ENCODE peak calls at places on chromosomes 12 and 14, in six cellular contexts. One of them, this sample, is unnamed.

GRCh38 chr12:40222247-40222646 is 2.5 kb upstream of the LRRK2 start:
- DNase-seq in GM18507: no peak
- DNase-seq in activated CD4-positive, CD25-positive, alpha-beta regulatory T cell treated with anti-CD3 and anti-CD28 coated beads, Interleukin-2, amount 50 U/mL, for 16 hours: no peak
- DNase-seq in NCI-H1105: no peak
- DNase-seq in upper lobe of left lung: no peak
- DNase-seq in COR-L47: no peak
- DNase-seq in this sample: no peak

GRCh38 chr14:50657753-50658152 is 10.4 kb downstream of the SAV1 start:
- DNase-seq in GM18507: no peak
- DNase-seq in activated CD4-positive, CD25-positive, alpha-beta regulatory T cell treated with anti-CD3 and anti-CD28 coated beads, Interleukin-2, amount 50 U/mL, for 16 hours: no peak
- DNase-seq in NCI-H1105: no peak
- DNase-seq in upper lobe of left lung: no peak
- DNase-seq in COR-L47: no peak
- DNase-seq in this sample: no peak

GRCh38 chr12:88562846-88563582 is 17.3 kb downstream of the KITLG start:
- DNase-seq in GM18507: no peak
- DNase-seq in activated CD4-positive, CD25-positive, alpha-beta regulatory T cell treated with anti-CD3 and anti-CD28 coated beads, Interleukin-2, amount 50 U/mL, for 16 hours: no peak
- DNase-seq in NCI-H1105: no peak
- DNase-seq in upper lobe of left lung: no peak
- DNase-seq in COR-L47: no peak
- DNase-seq in this sample: no peak

GRCh38 chr12:45644521-45644920 is 85.0 kb upstream of the ARID2 start:
- DNase-seq in GM18507: no peak
- DNase-seq in activated CD4-positive, CD25-positive, alpha-beta regulatory T cell treated with anti-CD3 and anti-CD28 coated beads, Interleukin-2, amount 50 U/mL, for 16 hours: no peak
- DNase-seq in NCI-H1105: no peak
- DNase-seq in upper lobe of left lung: peak
- DNase-seq in COR-L47: no peak
- DNase-seq in this sample: no peak

GRCh38 chr12:15633201-15633600 is 156.0 kb downstream of the EPS8 start:
- DNase-seq in GM18507: no peak
- DNase-seq in activated CD4-positive, CD25-positive, alpha-beta regulatory T cell treated with anti-CD3 and anti-CD28 coated beads, Interleukin-2, amount 50 U/mL, for 16 hours: no peak
- DNase-seq in NCI-H1105: no peak
- DNase-seq in upper lobe of left lung: no peak
- DNase-seq in COR-L47: no peak
- DNase-seq in this sample: no peak

GRCh38 chr14:101525646-101526527 is 35.4 kb upstream of the DIO3 start:
- DNase-seq in GM18507: no peak
- DNase-seq in activated CD4-positive, CD25-positive, alpha-beta regulatory T cell treated with anti-CD3 and anti-CD28 coated beads, Interleukin-2, amount 50 U/mL, for 16 hours: no peak
- DNase-seq in NCI-H1105: peak
- DNase-seq in upper lobe of left lung: no peak
- DNase-seq in COR-L47: no peak
- DNase-seq in this sample: peak

GRCh38 chr12:131673519-131674265 is 37.2 kb upstream of the SFSWAP start:
- DNase-seq in GM18507: no peak
- DNase-seq in activated CD4-positive, CD25-positive, alpha-beta regulatory T cell treated with anti-CD3 and anti-CD28 coated beads, Interleukin-2, amount 50 U/mL, for 16 hours: no peak
- DNase-seq in NCI-H1105: no peak
- DNase-seq in upper lobe of left lung: no peak
- DNase-seq in COR-L47: no peak
- DNase-seq in this sample: no peak

GRCh38 chr14:55130194-55130550 is 1.1 kb downstream of the LGALS3 start:
- DNase-seq in GM18507: no peak
- DNase-seq in activated CD4-positive, CD25-positive, alpha-beta regulatory T cell treated with anti-CD3 and anti-CD28 coated beads, Interleukin-2, amount 50 U/mL, for 16 hours: no peak
- DNase-seq in NCI-H1105: no peak
- DNase-seq in upper lobe of left lung: no peak
- DNase-seq in COR-L47: no peak
- DNase-seq in this sample: no peak

GRCh38 chr14:89279649-89280232 is 137.3 kb downstream of the FOXN3 start:
- DNase-seq in GM18507: no peak
- DNase-seq in activated CD4-positive, CD25-positive, alpha-beta regulatory T cell treated with anti-CD3 and anti-CD28 coated beads, Interleukin-2, amount 50 U/mL, for 16 hours: no peak
- DNase-seq in NCI-H1105: no peak
- DNase-seq in upper lobe of left lung: no peak
- DNase-seq in COR-L47: no peak
- DNase-seq in this sample: no peak

GRCh38 chr12:32535260-32535999 is 136.1 kb downstream of the FGD4 start:
- DNase-seq in GM18507: no peak
- DNase-seq in activated CD4-positive, CD25-positive, alpha-beta regulatory T cell treated with anti-CD3 and anti-CD28 coated beads, Interleukin-2, amount 50 U/mL, for 16 hours: no peak
- DNase-seq in NCI-H1105: peak
- DNase-seq in upper lobe of left lung: peak
- DNase-seq in COR-L47: peak
- DNase-seq in this sample: peak

GRCh38 chr14:74239848-74240793 is 872 bp downstream of the VSX2 start:
- DNase-seq in GM18507: no peak
- DNase-seq in activated CD4-positive, CD25-positive, alpha-beta regulatory T cell treated with anti-CD3 and anti-CD28 coated beads, Interleukin-2, amount 50 U/mL, for 16 hours: no peak
- DNase-seq in NCI-H1105: no peak
- DNase-seq in upper lobe of left lung: no peak
- DNase-seq in COR-L47: no peak
- DNase-seq in this sample: no peak

GRCh38 chr12:96193725-96194571 is at the start of gene ELK3:
- DNase-seq in GM18507: peak
- DNase-seq in activated CD4-positive, CD25-positive, alpha-beta regulatory T cell treated with anti-CD3 and anti-CD28 coated beads, Interleukin-2, amount 50 U/mL, for 16 hours: no peak
- DNase-seq in NCI-H1105: peak
- DNase-seq in upper lobe of left lung: peak
- DNase-seq in COR-L47: peak
- DNase-seq in this sample: peak

GRCh38 chr12:9331218-9331626 is 123.0 kb upstream of the PZP start:
- DNase-seq in GM18507: peak
- DNase-seq in activated CD4-positive, CD25-positive, alpha-beta regulatory T cell treated with anti-CD3 and anti-CD28 coated beads, Interleukin-2, amount 50 U/mL, for 16 hours: peak
- DNase-seq in NCI-H1105: no peak
- DNase-seq in upper lobe of left lung: peak
- DNase-seq in COR-L47: no peak
- DNase-seq in this sample: peak

GRCh38 chr14:32018391-32019092 is 58.6 kb upstream of the ARHGAP5 start:
- DNase-seq in GM18507: no peak
- DNase-seq in activated CD4-positive, CD25-positive, alpha-beta regulatory T cell treated with anti-CD3 and anti-CD28 coated beads, Interleukin-2, amount 50 U/mL, for 16 hours: no peak
- DNase-seq in NCI-H1105: no peak
- DNase-seq in upper lobe of left lung: no peak
- DNase-seq in COR-L47: no peak
- DNase-seq in this sample: no peak

GRCh38 chr12:47715877-47716548 is 9.3 kb downstream of the ENDOU start:
- DNase-seq in GM18507: no peak
- DNase-seq in activated CD4-positive, CD25-positive, alpha-beta regulatory T cell treated with anti-CD3 and anti-CD28 coated beads, Interleukin-2, amount 50 U/mL, for 16 hours: no peak
- DNase-seq in NCI-H1105: no peak
- DNase-seq in upper lobe of left lung: no peak
- DNase-seq in COR-L47: no peak
- DNase-seq in this sample: no peak

GRCh38 chr12:59780605-59781135 is 184.8 kb downstream of the SLC16A7 start:
- DNase-seq in GM18507: no peak
- DNase-seq in activated CD4-positive, CD25-positive, alpha-beta regulatory T cell treated with anti-CD3 and anti-CD28 coated beads, Interleukin-2, amount 50 U/mL, for 16 hours: no peak
- DNase-seq in NCI-H1105: no peak
- DNase-seq in upper lobe of left lung: no peak
- DNase-seq in COR-L47: no peak
- DNase-seq in this sample: peak

GRCh38 chr12:26126340-26127284 is 1.8 kb upstream of the BHLHE41 start:
- DNase-seq in GM18507: no peak
- DNase-seq in activated CD4-positive, CD25-positive, alpha-beta regulatory T cell treated with anti-CD3 and anti-CD28 coated beads, Interleukin-2, amount 50 U/mL, for 16 hours: no peak
- DNase-seq in NCI-H1105: peak
- DNase-seq in upper lobe of left lung: peak
- DNase-seq in COR-L47: no peak
- DNase-seq in this sample: no peak

GRCh38 chr12:107894589-107894988 is 120.1 kb downstream of the ASCL4 start:
- DNase-seq in GM18507: no peak
- DNase-seq in activated CD4-positive, CD25-positive, alpha-beta regulatory T cell treated with anti-CD3 and anti-CD28 coated beads, Interleukin-2, amount 50 U/mL, for 16 hours: no peak
- DNase-seq in NCI-H1105: no peak
- DNase-seq in upper lobe of left lung: no peak
- DNase-seq in COR-L47: no peak
- DNase-seq in this sample: no peak

GRCh38 chr14:95456281-95456680 is 60.2 kb downstream of the SYNE3 start:
- DNase-seq in GM18507: no peak
- DNase-seq in activated CD4-positive, CD25-positive, alpha-beta regulatory T cell treated with anti-CD3 and anti-CD28 coated beads, Interleukin-2, amount 50 U/mL, for 16 hours: no peak
- DNase-seq in NCI-H1105: no peak
- DNase-seq in upper lobe of left lung: no peak
- DNase-seq in COR-L47: no peak
- DNase-seq in this sample: no peak

GRCh38 chr14:73755434-73756014 is 41.3 kb upstream of the PNMA1 start:
- DNase-seq in GM18507: no peak
- DNase-seq in activated CD4-positive, CD25-positive, alpha-beta regulatory T cell treated with anti-CD3 and anti-CD28 coated beads, Interleukin-2, amount 50 U/mL, for 16 hours: no peak
- DNase-seq in NCI-H1105: no peak
- DNase-seq in upper lobe of left lung: peak
- DNase-seq in COR-L47: no peak
- DNase-seq in this sample: no peak

GRCh38 chr12:109502332-109502731 is 24.9 kb downstream of the UBE3B start:
- DNase-seq in GM18507: no peak
- DNase-seq in activated CD4-positive, CD25-positive, alpha-beta regulatory T cell treated with anti-CD3 and anti-CD28 coated beads, Interleukin-2, amount 50 U/mL, for 16 hours: no peak
- DNase-seq in NCI-H1105: no peak
- DNase-seq in upper lobe of left lung: no peak
- DNase-seq in COR-L47: no peak
- DNase-seq in this sample: no peak

GRCh38 chr14:70886421-70887206 is 20.6 kb upstream of the PCNX1 start:
- DNase-seq in GM18507: no peak
- DNase-seq in activated CD4-positive, CD25-positive, alpha-beta regulatory T cell treated with anti-CD3 and anti-CD28 coated beads, Interleukin-2, amount 50 U/mL, for 16 hours: no peak
- DNase-seq in NCI-H1105: no peak
- DNase-seq in upper lobe of left lung: no peak
- DNase-seq in COR-L47: no peak
- DNase-seq in this sample: no peak

GRCh38 chr12:79012616-79013015 is 148.0 kb downstream of the SYT1 start:
- DNase-seq in GM18507: no peak
- DNase-seq in activated CD4-positive, CD25-positive, alpha-beta regulatory T cell treated with anti-CD3 and anti-CD28 coated beads, Interleukin-2, amount 50 U/mL, for 16 hours: no peak
- DNase-seq in NCI-H1105: no peak
- DNase-seq in upper lobe of left lung: no peak
- DNase-seq in COR-L47: no peak
- DNase-seq in this sample: no peak

GRCh38 chr12:49877066-49877465 is 26.6 kb downstream of the FAIM2 start:
- DNase-seq in GM18507: no peak
- DNase-seq in activated CD4-positive, CD25-positive, alpha-beta regulatory T cell treated with anti-CD3 and anti-CD28 coated beads, Interleukin-2, amount 50 U/mL, for 16 hours: no peak
- DNase-seq in NCI-H1105: no peak
- DNase-seq in upper lobe of left lung: no peak
- DNase-seq in COR-L47: no peak
- DNase-seq in this sample: no peak

GRCh38 chr12:108254030-108254429 is 85.1 kb downstream of the CMKLR1 start:
- DNase-seq in GM18507: no peak
- DNase-seq in activated CD4-positive, CD25-positive, alpha-beta regulatory T cell treated with anti-CD3 and anti-CD28 coated beads, Interleukin-2, amount 50 U/mL, for 16 hours: no peak
- DNase-seq in NCI-H1105: no peak
- DNase-seq in upper lobe of left lung: no peak
- DNase-seq in COR-L47: no peak
- DNase-seq in this sample: no peak

GRCh38 chr12:89827592-89827991 is 119.0 kb upstream of the ATP2B1 start:
- DNase-seq in GM18507: no peak
- DNase-seq in activated CD4-positive, CD25-positive, alpha-beta regulatory T cell treated with anti-CD3 and anti-CD28 coated beads, Interleukin-2, amount 50 U/mL, for 16 hours: no peak
- DNase-seq in NCI-H1105: peak
- DNase-seq in upper lobe of left lung: no peak
- DNase-seq in COR-L47: no peak
- DNase-seq in this sample: no peak

GRCh38 chr12:106082216-106083175 is 56.3 kb downstream of the NUAK1 start:
- DNase-seq in GM18507: no peak
- DNase-seq in activated CD4-positive, CD25-positive, alpha-beta regulatory T cell treated with anti-CD3 and anti-CD28 coated beads, Interleukin-2, amount 50 U/mL, for 16 hours: no peak
- DNase-seq in NCI-H1105: no peak
- DNase-seq in upper lobe of left lung: no peak
- DNase-seq in COR-L47: no peak
- DNase-seq in this sample: no peak

GRCh38 chr12:62849398-62849797 is 85.6 kb downstream of the PPM1H start:
- DNase-seq in GM18507: no peak
- DNase-seq in activated CD4-positive, CD25-positive, alpha-beta regulatory T cell treated with anti-CD3 and anti-CD28 coated beads, Interleukin-2, amount 50 U/mL, for 16 hours: no peak
- DNase-seq in NCI-H1105: no peak
- DNase-seq in upper lobe of left lung: no peak
- DNase-seq in COR-L47: no peak
- DNase-seq in this sample: no peak

GRCh38 chr12:69688496-69689427 is 10.3 kb downstream of the BEST3 start:
- DNase-seq in GM18507: no peak
- DNase-seq in activated CD4-positive, CD25-positive, alpha-beta regulatory T cell treated with anti-CD3 and anti-CD28 coated beads, Interleukin-2, amount 50 U/mL, for 16 hours: no peak
- DNase-seq in NCI-H1105: no peak
- DNase-seq in upper lobe of left lung: peak
- DNase-seq in COR-L47: peak
- DNase-seq in this sample: no peak

GRCh38 chr12:117087808-117088207 is 11.4 kb downstream of the TESC start:
- DNase-seq in GM18507: no peak
- DNase-seq in activated CD4-positive, CD25-positive, alpha-beta regulatory T cell treated with anti-CD3 and anti-CD28 coated beads, Interleukin-2, amount 50 U/mL, for 16 hours: no peak
- DNase-seq in NCI-H1105: no peak
- DNase-seq in upper lobe of left lung: no peak
- DNase-seq in COR-L47: no peak
- DNase-seq in this sample: no peak

GRCh38 chr14:33127531-33127930 is 188.9 kb downstream of the NPAS3 start:
- DNase-seq in GM18507: no peak
- DNase-seq in activated CD4-positive, CD25-positive, alpha-beta regulatory T cell treated with anti-CD3 and anti-CD28 coated beads, Interleukin-2, amount 50 U/mL, for 16 hours: no peak
- DNase-seq in NCI-H1105: no peak
- DNase-seq in upper lobe of left lung: no peak
- DNase-seq in COR-L47: no peak
- DNase-seq in this sample: no peak

GRCh38 chr12:14567311-14568195 is at the start of gene PLBD1:
- DNase-seq in GM18507: no peak
- DNase-seq in activated CD4-positive, CD25-positive, alpha-beta regulatory T cell treated with anti-CD3 and anti-CD28 coated beads, Interleukin-2, amount 50 U/mL, for 16 hours: no peak
- DNase-seq in NCI-H1105: peak
- DNase-seq in upper lobe of left lung: peak
- DNase-seq in COR-L47: no peak
- DNase-seq in this sample: no peak

GRCh38 chr12:95898081-95898480 is 39.3 kb downstream of the SNRPF start:
- DNase-seq in GM18507: no peak
- DNase-seq in activated CD4-positive, CD25-positive, alpha-beta regulatory T cell treated with anti-CD3 and anti-CD28 coated beads, Interleukin-2, amount 50 U/mL, for 16 hours: no peak
- DNase-seq in NCI-H1105: no peak
- DNase-seq in upper lobe of left lung: no peak
- DNase-seq in COR-L47: no peak
- DNase-seq in this sample: no peak

GRCh38 chr14:75441731-75442130 is 13.9 kb downstream of the JDP2 start:
- DNase-seq in GM18507: no peak
- DNase-seq in activated CD4-positive, CD25-positive, alpha-beta regulatory T cell treated with anti-CD3 and anti-CD28 coated beads, Interleukin-2, amount 50 U/mL, for 16 hours: no peak
- DNase-seq in NCI-H1105: no peak
- DNase-seq in upper lobe of left lung: no peak
- DNase-seq in COR-L47: no peak
- DNase-seq in this sample: no peak

GRCh38 chr12:22919883-22920282 is 294.9 kb downstream of the ETNK1 start:
- DNase-seq in GM18507: no peak
- DNase-seq in activated CD4-positive, CD25-positive, alpha-beta regulatory T cell treated with anti-CD3 and anti-CD28 coated beads, Interleukin-2, amount 50 U/mL, for 16 hours: no peak
- DNase-seq in NCI-H1105: no peak
- DNase-seq in upper lobe of left lung: no peak
- DNase-seq in COR-L47: no peak
- DNase-seq in this sample: no peak